ENCODE peak calls at places on chromosomes 4 and X, in five cellular contexts. D is cardiac fibroblast, G is dorsolateral prefrontal cortex, I is cardiac muscle cell, H is sigmoid colon. L is an unnamed sample.
A peak's percentile ranks its signal among the peaks of the same experiment; 100 is the strongest.

GRCh38 chr4:176271749-176272148 is 2.7 kb upstream of the ASB5 start:
- DNase-seq in G (no peak), I (no peak), H (no peak), D (no peak), L (no peak)

GRCh38 chrX:118346258-118347094 is 570 bp downstream of the WDR44 start:
- DNase-seq in I (no peak), G (peak; percentile 34), D (no peak), H (peak; percentile 72), L (peak; percentile 71)

GRCh38 chr4:142563682-142564291 is 282.3 kb downstream of the INPP4B start:
- DNase-seq in G (no peak), I (no peak), D (no peak), H (no peak), L (no peak)

GRCh38 chrX:148940411-148940996 is 440.1 kb downstream of the AFF2 start:
- DNase-seq in G (no peak), H (no peak), I (peak; percentile 67), D (peak; percentile 51), L (no peak)

GRCh38 chrX:129618997-129619396 is 35.8 kb downstream of the APLN start:
- DNase-seq in I (peak; percentile 17), H (no peak), G (no peak), D (no peak), L (no peak)

GRCh38 chrX:41526925-41527324 is 79.8 kb downstream of the NYX start:
- DNase-seq in H (no peak), I (no peak), D (peak; percentile 5), G (no peak), L (no peak)

GRCh38 chr4:82519776-82520175 is 42.0 kb downstream of the TMEM150C start:
- DNase-seq in I (peak; percentile 49), G (no peak), D (peak; percentile 51), H (no peak), L (no peak)

GRCh38 chr4:186587416-186588018 is 32.1 kb upstream of the MTNR1A start:
- DNase-seq in H (peak; percentile 83), D (peak; percentile 77), I (peak; percentile 76), G (peak; percentile 72), L (no peak)

GRCh38 chr4:55635760-55636621 is at the start of gene NMU:
- DNase-seq in H (no peak), D (peak; percentile 5), I (peak; percentile 8), G (no peak), L (peak; percentile 72)

GRCh38 chrX:54413753-54414152 is 26.5 kb upstream of the TSR2 start:
- DNase-seq in I (peak; percentile 55), D (peak; percentile 33), H (no peak), G (no peak), L (no peak)

GRCh38 chr4:57064811-57065711 is 45.1 kb downstream of the IGFBP7 start:
- DNase-seq in D (peak; percentile 89), G (no peak), H (peak; percentile 87), I (peak; percentile 87), L (no peak)

GRCh38 chrX:47030339-47030738 is 47.9 kb upstream of the RGN start:
- DNase-seq in G (no peak), D (peak; percentile 77), I (peak; percentile 73), H (no peak), L (no peak)

GRCh38 chrX:141220342-141221008 is 21.8 kb downstream of the SPANXC start:
- DNase-seq in D (peak; percentile 46), H (no peak), I (peak; percentile 59), G (no peak), L (no peak)

GRCh38 chr4:5036239-5036638 is 15.0 kb upstream of the STK32B start:
- DNase-seq in G (no peak), H (no peak), I (peak; percentile 74), D (peak; percentile 68), L (no peak)

GRCh38 chr4:93444860-93445259 is 383.7 kb upstream of the ATOH1 start:
- DNase-seq in G (no peak), H (no peak), D (no peak), I (no peak), L (no peak)

GRCh38 chrX:70009970-70010369 is 39.8 kb downstream of the AWAT2 start:
- DNase-seq in D (no peak), I (no peak), G (no peak), H (no peak), L (no peak)

GRCh38 chr4:145735330-145735638 is 55.3 kb downstream of the C4orf51 start:
- DNase-seq in D (peak; percentile 92), I (peak; percentile 93), G (no peak), H (no peak), L (no peak)

GRCh38 chrX:13473666-13474516 is 95.5 kb upstream of the EGFL6 start:
- DNase-seq in H (no peak), D (peak; percentile 56), G (no peak), I (peak; percentile 45), L (no peak)

GRCh38 chr4:108036252-108036651 is 46.6 kb downstream of the HADH start:
- DNase-seq in H (no peak), D (no peak), G (no peak), I (no peak), L (no peak)

GRCh38 chr4:45692131-45692530 is 431.7 kb downstream of the GABRG1 start:
- DNase-seq in G (no peak), I (no peak), H (no peak), D (no peak), L (no peak)
- TF ChIP-seq CTCF in G (no peak), I (no peak), H (no peak), D (no peak), L (no peak)

GRCh38 chr4:52941450-52941849 is 79.3 kb downstream of the RASL11B start:
- DNase-seq in G (no peak), I (no peak), H (no peak), D (no peak), L (no peak)

GRCh38 chr4:52939325-52939724 is 77.2 kb downstream of the RASL11B start:
- DNase-seq in G (no peak), H (no peak), I (no peak), D (no peak), L (no peak)

GRCh38 chr4:52937829-52938228 is 75.7 kb downstream of the RASL11B start:
- DNase-seq in G (no peak), H (no peak), D (no peak), I (no peak), L (no peak)

GRCh38 chr4:52936729-52937128 is 74.6 kb downstream of the RASL11B start:
- DNase-seq in D (no peak), I (no peak), H (no peak), G (no peak), L (no peak)

DNA sequence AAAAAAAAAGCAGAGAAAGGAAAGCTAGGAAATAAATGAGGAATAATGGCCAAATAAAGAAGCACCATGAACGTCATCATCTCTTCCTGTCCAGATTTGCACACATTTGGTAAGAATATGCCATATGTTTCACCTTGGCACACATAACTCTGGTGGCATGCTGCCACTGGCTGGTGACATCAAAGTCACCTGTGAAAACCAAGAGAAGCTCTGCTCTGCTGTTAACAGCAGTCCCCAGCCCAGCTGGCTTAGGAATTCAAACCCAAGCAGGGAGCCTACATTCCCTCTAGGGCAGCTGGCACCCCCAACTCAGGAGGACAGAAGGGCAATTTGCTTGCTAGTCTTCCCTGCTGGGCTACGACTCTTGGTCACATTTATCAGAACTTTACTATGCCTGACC is 77.6 kb downstream of the RASL11B start:
- DNase-seq in D (no peak), H (no peak), I (no peak), G (peak; percentile 35), L (no peak)
- TF ChIP-seq CTCF in D (no peak), H (no peak), I (no peak), G (no peak), L (no peak)

GRCh38 chr4:94762326-94762725 is 4.6 kb downstream of the BMPR1B start:
- DNase-seq in G (no peak), H (no peak), D (no peak), I (no peak), L (no peak)

GRCh38 chr4:94757192-94758140 is at the start of gene BMPR1B:
- DNase-seq in G (no peak), H (no peak), D (peak; percentile 77), I (peak; percentile 70), L (no peak)

GRCh38 chr4:94758141-94758699 is 465 bp downstream of the BMPR1B start:
- DNase-seq in H (peak; percentile 68), D (peak; percentile 47), I (peak; percentile 22), G (peak; percentile 33), L (peak; percentile 81)

GRCh38 chr4:94758700-94759399 is 1.1 kb downstream of the BMPR1B start:
- DNase-seq in D (peak; percentile 5), H (no peak), G (no peak), I (no peak), L (no peak)

GRCh38 chr4:94759767-94760211 is 2.0 kb downstream of the BMPR1B start:
- DNase-seq in I (no peak), G (no peak), D (no peak), H (no peak), L (no peak)
- TF ChIP-seq CTCF in I (no peak), G (no peak), D (no peak), H (no peak), L (no peak)

GRCh38 chrX:85611926-85612325 is 232.5 kb upstream of the POF1B start:
- DNase-seq in D (peak; percentile 8), I (peak; percentile 5), G (no peak), H (no peak), L (no peak)
- TF ChIP-seq CTCF in D (peak; percentile 17), I (no peak), G (peak; percentile 34), H (no peak), L (peak; percentile 72)

GRCh38 chr4:101597204-101597603 is 193.3 kb upstream of the BANK1 start:
- DNase-seq in I (no peak), D (peak; percentile 5), H (no peak), G (no peak), L (no peak)
- TF ChIP-seq CTCF in I (peak; percentile 10), D (peak; percentile 30), H (no peak), G (peak; percentile 8), L (peak; percentile 34)

GRCh38 chr4:91497892-91498291 is 805.9 kb upstream of the GRID2 start:
- DNase-seq in G (no peak), H (no peak), D (no peak), I (no peak), L (no peak)

GRCh38 chr4:91502365-91502764 is 801.4 kb upstream of the GRID2 start:
- DNase-seq in H (no peak), I (peak; percentile 27), D (peak; percentile 16), G (no peak), L (no peak)
- TF ChIP-seq CTCF in H (no peak), I (peak; percentile 27), D (no peak), G (no peak), L (peak; percentile 52)

GRCh38 chr4:153346563-153346962 is 2.1 kb downstream of the MND1 start:
- DNase-seq in I (peak; percentile 9), D (peak; percentile 24), H (no peak), G (no peak), L (no peak)
- TF ChIP-seq CTCF in I (peak; percentile 17), D (no peak), H (no peak), G (peak; percentile 22), L (peak; percentile 24)

DNA sequence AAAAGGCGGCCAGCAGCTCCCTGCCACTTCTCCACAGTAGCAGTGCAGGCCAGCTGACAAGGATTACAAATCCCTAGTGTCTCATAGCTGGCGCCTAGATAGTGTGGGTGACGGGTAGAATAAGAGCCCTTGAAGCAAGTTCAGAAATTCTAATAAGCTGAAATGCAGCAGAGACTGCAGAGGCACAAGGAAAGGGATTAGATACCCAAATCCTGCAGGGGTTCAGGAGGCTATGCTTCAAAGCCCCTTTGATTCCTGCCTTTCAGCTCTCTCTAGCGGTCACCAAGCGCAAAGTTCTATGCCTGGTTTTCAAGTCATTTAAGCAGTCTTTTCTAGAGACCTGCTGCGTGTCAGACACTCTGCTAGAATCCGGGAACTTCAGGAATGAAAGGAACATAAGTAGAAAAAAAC is 79.2 kb downstream of the RLIM start:
- DNase-seq in H (no peak), G (peak; percentile 37), D (peak; percentile 76), I (peak; percentile 75), L (no peak)
- TF ChIP-seq CTCF in H (peak; percentile 23), G (peak; percentile 46), D (peak; percentile 45), I (peak; percentile 49), L (peak; percentile 59)

L was measured in type B pancreatic cell.